ENCODE peak calls at places on chromosomes 13 and 19, in nine cellular contexts. One of them, this sample, is unnamed.
A peak's percentile ranks its signal among the peaks of the same experiment; 100 is the strongest.

GRCh38 chr19:1189419-1189818 is 15.4 kb upstream of the SBNO2 start:
- DNase-seq in fibroblast of lung: no peak
- DNase-seq in CD4-positive, alpha-beta T cell: peak; percentile 31
- DNase-seq in coronary artery: no peak
- DNase-seq in mammary epithelial cell: peak; percentile 55
- DNase-seq in colonic mucosa: no peak
- DNase-seq in WERI-Rb-1: no peak
- DNase-seq in effector memory CD4-positive, alpha-beta T cell: peak; percentile 36
- DNase-seq in psoas muscle: no peak
- DNase-seq in this sample: no peak

GRCh38 chr13:57408312-57408711 is 223.2 kb upstream of the PCDH17 start:
- DNase-seq in fibroblast of lung: no peak
- DNase-seq in CD4-positive, alpha-beta T cell: no peak
- DNase-seq in coronary artery: no peak
- DNase-seq in mammary epithelial cell: no peak
- DNase-seq in colonic mucosa: no peak
- DNase-seq in WERI-Rb-1: peak; percentile 5
- DNase-seq in effector memory CD4-positive, alpha-beta T cell: no peak
- DNase-seq in psoas muscle: no peak
- DNase-seq in this sample: no peak

GRCh38 chr13:113589961-113590339 is 5.4 kb downstream of the TFDP1 start:
- DNase-seq in fibroblast of lung: no peak
- DNase-seq in CD4-positive, alpha-beta T cell: no peak
- DNase-seq in coronary artery: no peak
- DNase-seq in mammary epithelial cell: no peak
- DNase-seq in colonic mucosa: peak; percentile 10
- DNase-seq in WERI-Rb-1: peak; percentile 7
- DNase-seq in effector memory CD4-positive, alpha-beta T cell: no peak
- DNase-seq in psoas muscle: peak; percentile 12
- DNase-seq in this sample: no peak

GRCh38 chr13:28204043-28204442 is 65.7 kb downstream of the PAN3 start:
- DNase-seq in fibroblast of lung: no peak
- DNase-seq in CD4-positive, alpha-beta T cell: no peak
- DNase-seq in coronary artery: no peak
- DNase-seq in mammary epithelial cell: no peak
- DNase-seq in colonic mucosa: no peak
- DNase-seq in WERI-Rb-1: no peak
- DNase-seq in effector memory CD4-positive, alpha-beta T cell: no peak
- DNase-seq in psoas muscle: no peak
- DNase-seq in this sample: no peak

GRCh38 chr19:16801599-16801998 is 27.6 kb upstream of the SIN3B start:
- DNase-seq in fibroblast of lung: peak; percentile 70
- DNase-seq in CD4-positive, alpha-beta T cell: no peak
- DNase-seq in coronary artery: no peak
- DNase-seq in mammary epithelial cell: peak; percentile 27
- DNase-seq in colonic mucosa: no peak
- DNase-seq in WERI-Rb-1: no peak
- DNase-seq in effector memory CD4-positive, alpha-beta T cell: no peak
- DNase-seq in psoas muscle: no peak
- DNase-seq in this sample: peak; percentile 10

GRCh38 chr13:97631158-97631557 is 197.2 kb downstream of the RAP2A start:
- DNase-seq in fibroblast of lung: no peak
- DNase-seq in CD4-positive, alpha-beta T cell: no peak
- DNase-seq in coronary artery: no peak
- DNase-seq in mammary epithelial cell: no peak
- DNase-seq in colonic mucosa: no peak
- DNase-seq in WERI-Rb-1: peak; percentile 71
- DNase-seq in effector memory CD4-positive, alpha-beta T cell: no peak
- DNase-seq in psoas muscle: peak; percentile 52
- DNase-seq in this sample: no peak

GRCh38 chr13:97353927-97354326 is 80.0 kb upstream of the RAP2A start:
- DNase-seq in fibroblast of lung: no peak
- DNase-seq in CD4-positive, alpha-beta T cell: no peak
- DNase-seq in coronary artery: no peak
- DNase-seq in mammary epithelial cell: peak; percentile 59
- DNase-seq in colonic mucosa: no peak
- DNase-seq in WERI-Rb-1: no peak
- DNase-seq in effector memory CD4-positive, alpha-beta T cell: no peak
- DNase-seq in psoas muscle: no peak
- DNase-seq in this sample: peak; percentile 10

GRCh38 chr19:2616741-2617392 is 85.6 kb downstream of the GNG7 start:
- DNase-seq in fibroblast of lung: no peak
- DNase-seq in CD4-positive, alpha-beta T cell: peak; percentile 31
- DNase-seq in coronary artery: no peak
- DNase-seq in mammary epithelial cell: no peak
- DNase-seq in colonic mucosa: no peak
- DNase-seq in WERI-Rb-1: no peak
- DNase-seq in effector memory CD4-positive, alpha-beta T cell: no peak
- DNase-seq in psoas muscle: no peak
- DNase-seq in this sample: no peak

GRCh38 chr13:40565282-40566148 is 100.9 kb downstream of the FOXO1 start:
- DNase-seq in fibroblast of lung: no peak
- DNase-seq in CD4-positive, alpha-beta T cell: no peak
- DNase-seq in coronary artery: no peak
- DNase-seq in mammary epithelial cell: no peak
- DNase-seq in colonic mucosa: no peak
- DNase-seq in WERI-Rb-1: no peak
- DNase-seq in effector memory CD4-positive, alpha-beta T cell: no peak
- DNase-seq in psoas muscle: no peak
- DNase-seq in this sample: no peak

GRCh38 chr13:35765387-35765786 is 288.9 kb upstream of the MAB21L1 start:
- DNase-seq in fibroblast of lung: no peak
- DNase-seq in CD4-positive, alpha-beta T cell: no peak
- DNase-seq in coronary artery: no peak
- DNase-seq in mammary epithelial cell: no peak
- DNase-seq in colonic mucosa: no peak
- DNase-seq in WERI-Rb-1: peak; percentile 81
- DNase-seq in effector memory CD4-positive, alpha-beta T cell: no peak
- DNase-seq in psoas muscle: no peak
- DNase-seq in this sample: no peak

GRCh38 chr13:35765941-35766340 is 289.5 kb upstream of the MAB21L1 start:
- DNase-seq in fibroblast of lung: no peak
- DNase-seq in CD4-positive, alpha-beta T cell: no peak
- DNase-seq in coronary artery: no peak
- DNase-seq in mammary epithelial cell: no peak
- DNase-seq in colonic mucosa: no peak
- DNase-seq in WERI-Rb-1: peak; percentile 64
- DNase-seq in effector memory CD4-positive, alpha-beta T cell: no peak
- DNase-seq in psoas muscle: no peak
- DNase-seq in this sample: no peak

GRCh38 chr13:35763805-35764170 is 287.3 kb upstream of the MAB21L1 start:
- DNase-seq in fibroblast of lung: no peak
- DNase-seq in CD4-positive, alpha-beta T cell: no peak
- DNase-seq in coronary artery: no peak
- DNase-seq in mammary epithelial cell: no peak
- DNase-seq in colonic mucosa: no peak
- DNase-seq in WERI-Rb-1: peak; percentile 26
- DNase-seq in effector memory CD4-positive, alpha-beta T cell: no peak
- DNase-seq in psoas muscle: no peak
- DNase-seq in this sample: no peak

GRCh38 chr13:35763060-35763804 is 286.7 kb upstream of the MAB21L1 start:
- DNase-seq in fibroblast of lung: no peak
- DNase-seq in CD4-positive, alpha-beta T cell: no peak
- DNase-seq in coronary artery: no peak
- DNase-seq in mammary epithelial cell: no peak
- DNase-seq in colonic mucosa: no peak
- DNase-seq in WERI-Rb-1: no peak
- DNase-seq in effector memory CD4-positive, alpha-beta T cell: no peak
- DNase-seq in psoas muscle: no peak
- DNase-seq in this sample: no peak

GRCh38 chr13:35764359-35765015 is 288.0 kb upstream of the MAB21L1 start:
- DNase-seq in fibroblast of lung: no peak
- DNase-seq in CD4-positive, alpha-beta T cell: no peak
- DNase-seq in coronary artery: no peak
- DNase-seq in mammary epithelial cell: peak; percentile 4
- DNase-seq in colonic mucosa: no peak
- DNase-seq in WERI-Rb-1: peak; percentile 57
- DNase-seq in effector memory CD4-positive, alpha-beta T cell: no peak
- DNase-seq in psoas muscle: no peak
- DNase-seq in this sample: no peak
- H3K27ac ChIP-seq in fibroblast of lung: no peak overlapping the region
- H3K27ac ChIP-seq in CD4-positive, alpha-beta T cell: no peak overlapping the region
- H3K27ac ChIP-seq in coronary artery: no peak overlapping the region
- H3K27ac ChIP-seq in mammary epithelial cell: no peak overlapping the region
- H3K27ac ChIP-seq in colonic mucosa: no peak overlapping the region
- H3K27ac ChIP-seq in WERI-Rb-1: peak overlapping the region; percentile 96
- H3K27ac ChIP-seq in effector memory CD4-positive, alpha-beta T cell: no peak overlapping the region
- H3K27ac ChIP-seq in psoas muscle: no peak overlapping the region
- H3K27ac ChIP-seq in this sample: no peak overlapping the region

GRCh38 chr19:40444181-40445005 is at the start of gene SERTAD3:
- DNase-seq in fibroblast of lung: peak; percentile 94
- DNase-seq in CD4-positive, alpha-beta T cell: peak; percentile 94
- DNase-seq in coronary artery: peak; percentile 98
- DNase-seq in mammary epithelial cell: peak; percentile 94
- DNase-seq in colonic mucosa: peak; percentile 98
- DNase-seq in WERI-Rb-1: peak; percentile 96
- DNase-seq in effector memory CD4-positive, alpha-beta T cell: peak; percentile 94
- DNase-seq in psoas muscle: peak; percentile 99
- DNase-seq in this sample: no peak

GRCh38 chr19:40442328-40443130 is 1.6 kb downstream of the SERTAD3 start:
- DNase-seq in fibroblast of lung: no peak
- DNase-seq in CD4-positive, alpha-beta T cell: no peak
- DNase-seq in coronary artery: no peak
- DNase-seq in mammary epithelial cell: no peak
- DNase-seq in colonic mucosa: no peak
- DNase-seq in WERI-Rb-1: peak; percentile 56
- DNase-seq in effector memory CD4-positive, alpha-beta T cell: no peak
- DNase-seq in psoas muscle: no peak
- DNase-seq in this sample: no peak

GRCh38 chr19:40443930-40444180 is 280 bp downstream of the SERTAD3 start:
- DNase-seq in fibroblast of lung: no peak
- DNase-seq in CD4-positive, alpha-beta T cell: no peak
- DNase-seq in coronary artery: no peak
- DNase-seq in mammary epithelial cell: no peak
- DNase-seq in colonic mucosa: no peak
- DNase-seq in WERI-Rb-1: no peak
- DNase-seq in effector memory CD4-positive, alpha-beta T cell: no peak
- DNase-seq in psoas muscle: no peak
- DNase-seq in this sample: no peak

GRCh38 chr19:40443131-40443929 is 805 bp downstream of the SERTAD3 start:
- DNase-seq in fibroblast of lung: peak; percentile 100
- DNase-seq in CD4-positive, alpha-beta T cell: peak; percentile 100
- DNase-seq in coronary artery: peak; percentile 100
- DNase-seq in mammary epithelial cell: peak; percentile 99
- DNase-seq in colonic mucosa: peak; percentile 99
- DNase-seq in WERI-Rb-1: peak; percentile 99
- DNase-seq in effector memory CD4-positive, alpha-beta T cell: peak; percentile 99
- DNase-seq in psoas muscle: peak; percentile 100
- DNase-seq in this sample: peak; percentile 94

GRCh38 chr19:40441719-40442253 is 2.3 kb downstream of the SERTAD3 start:
- DNase-seq in fibroblast of lung: no peak
- DNase-seq in CD4-positive, alpha-beta T cell: no peak
- DNase-seq in coronary artery: no peak
- DNase-seq in mammary epithelial cell: no peak
- DNase-seq in colonic mucosa: no peak
- DNase-seq in WERI-Rb-1: no peak
- DNase-seq in effector memory CD4-positive, alpha-beta T cell: no peak
- DNase-seq in psoas muscle: no peak
- DNase-seq in this sample: no peak
- H3K27ac ChIP-seq in fibroblast of lung: no peak overlapping the region
- H3K27ac ChIP-seq in CD4-positive, alpha-beta T cell: no peak overlapping the region
- H3K27ac ChIP-seq in coronary artery: peak overlapping the region; percentile 36
- H3K27ac ChIP-seq in mammary epithelial cell: peak overlapping the region; percentile 60
- H3K27ac ChIP-seq in colonic mucosa: peak overlapping the region; percentile 44
- H3K27ac ChIP-seq in WERI-Rb-1: no peak overlapping the region
- H3K27ac ChIP-seq in effector memory CD4-positive, alpha-beta T cell: no peak overlapping the region
- H3K27ac ChIP-seq in psoas muscle: peak overlapping the region; percentile 100
- H3K27ac ChIP-seq in this sample: no peak overlapping the region

GRCh38 chr19:35986664-35987570 is 8.1 kb upstream of the SDHAF1 start:
- DNase-seq in fibroblast of lung: no peak
- DNase-seq in CD4-positive, alpha-beta T cell: no peak
- DNase-seq in coronary artery: no peak
- DNase-seq in mammary epithelial cell: no peak
- DNase-seq in colonic mucosa: peak; percentile 40
- DNase-seq in WERI-Rb-1: peak; percentile 83
- DNase-seq in effector memory CD4-positive, alpha-beta T cell: no peak
- DNase-seq in psoas muscle: peak; percentile 62
- DNase-seq in this sample: no peak

GRCh38 chr19:35987571-35987896 is 7.5 kb upstream of the SDHAF1 start:
- DNase-seq in fibroblast of lung: no peak
- DNase-seq in CD4-positive, alpha-beta T cell: no peak
- DNase-seq in coronary artery: no peak
- DNase-seq in mammary epithelial cell: no peak
- DNase-seq in colonic mucosa: no peak
- DNase-seq in WERI-Rb-1: no peak
- DNase-seq in effector memory CD4-positive, alpha-beta T cell: no peak
- DNase-seq in psoas muscle: no peak
- DNase-seq in this sample: no peak

GRCh38 chr19:35978832-35979365 is 16.1 kb upstream of the SDHAF1 start:
- DNase-seq in fibroblast of lung: no peak
- DNase-seq in CD4-positive, alpha-beta T cell: no peak
- DNase-seq in coronary artery: no peak
- DNase-seq in mammary epithelial cell: no peak
- DNase-seq in colonic mucosa: no peak
- DNase-seq in WERI-Rb-1: no peak
- DNase-seq in effector memory CD4-positive, alpha-beta T cell: no peak
- DNase-seq in psoas muscle: no peak
- DNase-seq in this sample: no peak

GRCh38 chr19:35986111-35986510 is 8.9 kb upstream of the SDHAF1 start:
- DNase-seq in fibroblast of lung: no peak
- DNase-seq in CD4-positive, alpha-beta T cell: no peak
- DNase-seq in coronary artery: no peak
- DNase-seq in mammary epithelial cell: no peak
- DNase-seq in colonic mucosa: no peak
- DNase-seq in WERI-Rb-1: no peak
- DNase-seq in effector memory CD4-positive, alpha-beta T cell: no peak
- DNase-seq in psoas muscle: no peak
- DNase-seq in this sample: no peak

GRCh38 chr19:35983177-35983576 is 11.8 kb upstream of the SDHAF1 start:
- DNase-seq in fibroblast of lung: no peak
- DNase-seq in CD4-positive, alpha-beta T cell: no peak
- DNase-seq in coronary artery: no peak
- DNase-seq in mammary epithelial cell: no peak
- DNase-seq in colonic mucosa: no peak
- DNase-seq in WERI-Rb-1: no peak
- DNase-seq in effector memory CD4-positive, alpha-beta T cell: no peak
- DNase-seq in psoas muscle: no peak
- DNase-seq in this sample: no peak
- H3K27ac ChIP-seq in fibroblast of lung: no peak overlapping the region
- H3K27ac ChIP-seq in CD4-positive, alpha-beta T cell: no peak overlapping the region
- H3K27ac ChIP-seq in coronary artery: no peak overlapping the region
- H3K27ac ChIP-seq in mammary epithelial cell: no peak overlapping the region
- H3K27ac ChIP-seq in colonic mucosa: no peak overlapping the region
- H3K27ac ChIP-seq in WERI-Rb-1: no peak overlapping the region
- H3K27ac ChIP-seq in effector memory CD4-positive, alpha-beta T cell: no peak overlapping the region
- H3K27ac ChIP-seq in psoas muscle: no peak overlapping the region
- H3K27ac ChIP-seq in this sample: no peak overlapping the region

DNA sequence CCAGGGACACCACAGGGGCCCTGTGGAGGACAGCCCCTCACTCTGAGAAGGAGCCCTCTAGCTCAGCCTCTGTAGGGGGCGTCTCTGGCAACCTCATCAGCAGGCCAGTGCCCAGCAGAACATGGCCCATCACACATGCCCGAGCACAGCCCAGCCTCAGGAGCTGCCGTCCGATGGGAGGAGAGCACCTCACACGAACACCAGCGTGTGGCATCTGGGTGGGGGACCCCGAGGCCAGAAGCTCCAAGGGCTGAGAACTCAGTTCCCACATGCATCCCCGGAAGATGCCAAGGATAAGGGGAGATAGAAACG is 11.3 kb downstream of the SH3GL1 start:
- DNase-seq in fibroblast of lung: no peak
- DNase-seq in CD4-positive, alpha-beta T cell: no peak
- DNase-seq in coronary artery: no peak
- DNase-seq in mammary epithelial cell: no peak
- DNase-seq in colonic mucosa: no peak
- DNase-seq in WERI-Rb-1: no peak
- DNase-seq in effector memory CD4-positive, alpha-beta T cell: no peak
- DNase-seq in psoas muscle: no peak
- DNase-seq in this sample: no peak
- H3K27ac ChIP-seq in fibroblast of lung: no peak overlapping the region
- H3K27ac ChIP-seq in CD4-positive, alpha-beta T cell: no peak overlapping the region
- H3K27ac ChIP-seq in coronary artery: peak overlapping the region; percentile 84
- H3K27ac ChIP-seq in mammary epithelial cell: no peak overlapping the region
- H3K27ac ChIP-seq in colonic mucosa: no peak overlapping the region
- H3K27ac ChIP-seq in WERI-Rb-1: no peak overlapping the region
- H3K27ac ChIP-seq in effector memory CD4-positive, alpha-beta T cell: no peak overlapping the region
- H3K27ac ChIP-seq in psoas muscle: peak overlapping the region; percentile 93
- H3K27ac ChIP-seq in this sample: peak overlapping the region; percentile 82

This sample was measured in epithelial cell of prostate.